ENCODE peak calls at places on chromosomes 3 and 15, in four cellular contexts. One of them, this sample, is unnamed. For H3K27me3, the result is how much of the 10 kb centered on the place peaks cover.

GRCh38 chr3:52493232-52494017 is 1.7 kb upstream of the STAB1 start:
- DNase-seq in body of pancreas: no peak
- DNase-seq in stomach: no peak
- DNase-seq in heart left ventricle: no peak
- DNase-seq in this sample: no peak

GRCh38 chr3:160444411-160444810 is 5.2 kb downstream of the TRIM59 start:
- DNase-seq in stomach: no peak
- DNase-seq in heart left ventricle: no peak
- DNase-seq in body of pancreas: no peak
- DNase-seq in this sample: no peak

GRCh38 chr3:52245322-52246263 is at the start of gene PPM1M:
- DNase-seq in body of pancreas: peak
- DNase-seq in stomach: peak
- DNase-seq in heart left ventricle: peak
- DNase-seq in this sample: peak

GRCh38 chr15:63575312-63575711 is 21.9 kb upstream of the FBXL22 start:
- DNase-seq in stomach: no peak
- DNase-seq in body of pancreas: no peak
- DNase-seq in heart left ventricle: no peak
- DNase-seq in this sample: no peak

GRCh38 chr15:92809880-92810361 is 90.2 kb upstream of the CHD2 start:
- DNase-seq in stomach: no peak
- DNase-seq in heart left ventricle: no peak
- DNase-seq in body of pancreas: peak
- DNase-seq in this sample: no peak

GRCh38 chr15:101293122-101293521 is 1.9 kb downstream of the SNRPA1 start:
- DNase-seq in body of pancreas: no peak
- DNase-seq in stomach: no peak
- DNase-seq in heart left ventricle: no peak
- DNase-seq in this sample: no peak

GRCh38 chr3:197599089-197599765 is 43.5 kb upstream of the BDH1 start:
- DNase-seq in body of pancreas: peak
- DNase-seq in heart left ventricle: peak
- DNase-seq in stomach: peak
- DNase-seq in this sample: no peak

GRCh38 chr3:186254676-186255665 is 107.1 kb downstream of the DGKG start:
- DNase-seq in stomach: no peak
- DNase-seq in heart left ventricle: no peak
- DNase-seq in body of pancreas: no peak
- DNase-seq in this sample: no peak

GRCh38 chr3:149382091-149382467 is 4.6 kb upstream of the TM4SF1 start:
- DNase-seq in body of pancreas: no peak
- DNase-seq in stomach: no peak
- DNase-seq in heart left ventricle: no peak
- DNase-seq in this sample: no peak

GRCh38 chr3:126287536-126288181 is 69.5 kb downstream of the KLF15 start:
- DNase-seq in heart left ventricle: peak
- DNase-seq in body of pancreas: peak
- DNase-seq in stomach: peak
- DNase-seq in this sample: peak

GRCh38 chr3:16842710-16843270 is 42.0 kb upstream of the PLCL2 start:
- DNase-seq in body of pancreas: no peak
- DNase-seq in stomach: no peak
- DNase-seq in heart left ventricle: no peak
- DNase-seq in this sample: no peak

GRCh38 chr3:39287216-39287858 is 7.5 kb upstream of the CX3CR1 start:
- DNase-seq in heart left ventricle: no peak
- DNase-seq in body of pancreas: no peak
- DNase-seq in stomach: no peak
- DNase-seq in this sample: no peak

GRCh38 chr15:101123222-101123910 is 128.5 kb downstream of the CHSY1 start:
- DNase-seq in stomach: no peak
- DNase-seq in body of pancreas: no peak
- DNase-seq in heart left ventricle: no peak
- DNase-seq in this sample: no peak

GRCh38 chr3:64224826-64225606 is at the start of gene PRICKLE2:
- DNase-seq in stomach: peak
- DNase-seq in body of pancreas: peak
- DNase-seq in heart left ventricle: peak
- DNase-seq in this sample: peak

GRCh38 chr3:156211583-156211982 is 91.2 kb downstream of the KCNAB1 start:
- DNase-seq in heart left ventricle: no peak
- DNase-seq in body of pancreas: no peak
- DNase-seq in stomach: no peak
- DNase-seq in this sample: no peak

GRCh38 chr15:45134682-45135604 is 5.1 kb downstream of the DUOX1 start:
- DNase-seq in stomach: peak
- DNase-seq in heart left ventricle: no peak
- DNase-seq in body of pancreas: peak
- DNase-seq in this sample: peak

GRCh38 chr3:146274833-146275232 is 23.9 kb upstream of the PLSCR4 start:
- DNase-seq in body of pancreas: no peak
- DNase-seq in stomach: no peak
- DNase-seq in heart left ventricle: no peak
- DNase-seq in this sample: no peak

GRCh38 chr3:124014366-124014942 is 22.5 kb upstream of the ROPN1 start:
- DNase-seq in body of pancreas: no peak
- DNase-seq in heart left ventricle: no peak
- DNase-seq in stomach: no peak
- DNase-seq in this sample: no peak

GRCh38 chr15:85423256-85423655 is 42.9 kb downstream of the AKAP13 start:
- DNase-seq in body of pancreas: no peak
- DNase-seq in stomach: no peak
- DNase-seq in heart left ventricle: no peak
- DNase-seq in this sample: no peak

GRCh38 chr3:57852896-57853295 is 96.8 kb downstream of the SLMAP start:
- DNase-seq in stomach: no peak
- DNase-seq in heart left ventricle: no peak
- DNase-seq in body of pancreas: no peak
- DNase-seq in this sample: no peak

GRCh38 chr15:63396546-63396939 is 14.9 kb upstream of the CA12 start:
- DNase-seq in body of pancreas: no peak
- DNase-seq in heart left ventricle: no peak
- DNase-seq in stomach: no peak
- DNase-seq in this sample: no peak

GRCh38 chr3:42476225-42477160 is 25.9 kb upstream of the VIPR1 start:
- DNase-seq in body of pancreas: peak
- DNase-seq in heart left ventricle: no peak
- DNase-seq in stomach: peak
- DNase-seq in this sample: no peak

GRCh38 chr3:66469220-66469640 is 31.6 kb downstream of the LRIG1 start:
- DNase-seq in body of pancreas: no peak
- DNase-seq in heart left ventricle: no peak
- DNase-seq in stomach: no peak
- DNase-seq in this sample: no peak

GRCh38 chr15:62307551-62307950 is 142.5 kb upstream of the C2CD4B start:
- DNase-seq in body of pancreas: no peak
- DNase-seq in stomach: no peak
- DNase-seq in heart left ventricle: no peak
- DNase-seq in this sample: no peak

GRCh38 chr3:24012589-24013257 is 67.6 kb downstream of the NR1D2 start:
- DNase-seq in body of pancreas: no peak
- DNase-seq in heart left ventricle: no peak
- DNase-seq in stomach: no peak
- DNase-seq in this sample: no peak

GRCh38 chr15:45199136-45199810 is 11.5 kb upstream of the SHF start:
- DNase-seq in stomach: no peak
- DNase-seq in body of pancreas: no peak
- DNase-seq in heart left ventricle: no peak
- DNase-seq in this sample: no peak

GRCh38 chr3:36827133-36827532 is 62.8 kb upstream of the DCLK3 start:
- DNase-seq in body of pancreas: no peak
- DNase-seq in stomach: no peak
- DNase-seq in heart left ventricle: no peak
- DNase-seq in this sample: no peak

GRCh38 chr15:74545776-74546656 is 5.0 kb downstream of the ARID3B start:
- DNase-seq in heart left ventricle: peak
- DNase-seq in stomach: peak
- DNase-seq in body of pancreas: peak
- DNase-seq in this sample: peak
- H3K4me3 ChIP-seq in heart left ventricle: no peak
- H3K4me3 ChIP-seq in stomach: peak
- H3K4me3 ChIP-seq in body of pancreas: no peak
- H3K4me3 ChIP-seq in this sample: no peak

GRCh38 chr3:154615451-154615850 is 185.5 kb upstream of the GPR149 start:
- DNase-seq in stomach: no peak
- DNase-seq in heart left ventricle: no peak
- DNase-seq in body of pancreas: no peak
- DNase-seq in this sample: peak

GRCh38 chr3:154616298-154616697 is 186.3 kb upstream of the GPR149 start:
- DNase-seq in heart left ventricle: no peak
- DNase-seq in stomach: no peak
- DNase-seq in body of pancreas: no peak
- DNase-seq in this sample: peak

DNA sequence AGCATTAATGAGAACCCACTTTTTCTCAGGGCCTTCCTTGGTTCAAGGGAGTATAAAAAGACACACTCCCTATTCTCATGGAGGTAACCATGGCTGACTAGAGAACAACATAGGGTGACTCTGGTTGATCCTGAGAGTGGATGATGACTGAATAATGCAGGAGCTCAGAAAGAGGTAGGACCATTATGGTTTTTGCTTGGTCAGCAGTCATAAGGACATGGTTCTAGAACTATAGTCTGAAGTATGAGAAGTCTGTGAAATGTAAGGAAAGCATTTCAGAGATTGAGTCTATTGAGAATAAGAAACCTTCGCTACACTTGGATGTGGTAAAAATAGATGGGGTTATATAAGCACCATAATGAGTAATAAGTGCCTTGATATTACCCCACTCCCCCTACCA is 184.1 kb upstream of the GPR149 start:
- DNase-seq in stomach: no peak
- DNase-seq in heart left ventricle: no peak
- DNase-seq in body of pancreas: no peak
- DNase-seq in this sample: no peak
- H3K27me3 ChIP-seq in stomach: under half
- H3K27me3 ChIP-seq in heart left ventricle: under half
- H3K27me3 ChIP-seq in body of pancreas: under half
- H3K27me3 ChIP-seq in this sample: under half

DNA sequence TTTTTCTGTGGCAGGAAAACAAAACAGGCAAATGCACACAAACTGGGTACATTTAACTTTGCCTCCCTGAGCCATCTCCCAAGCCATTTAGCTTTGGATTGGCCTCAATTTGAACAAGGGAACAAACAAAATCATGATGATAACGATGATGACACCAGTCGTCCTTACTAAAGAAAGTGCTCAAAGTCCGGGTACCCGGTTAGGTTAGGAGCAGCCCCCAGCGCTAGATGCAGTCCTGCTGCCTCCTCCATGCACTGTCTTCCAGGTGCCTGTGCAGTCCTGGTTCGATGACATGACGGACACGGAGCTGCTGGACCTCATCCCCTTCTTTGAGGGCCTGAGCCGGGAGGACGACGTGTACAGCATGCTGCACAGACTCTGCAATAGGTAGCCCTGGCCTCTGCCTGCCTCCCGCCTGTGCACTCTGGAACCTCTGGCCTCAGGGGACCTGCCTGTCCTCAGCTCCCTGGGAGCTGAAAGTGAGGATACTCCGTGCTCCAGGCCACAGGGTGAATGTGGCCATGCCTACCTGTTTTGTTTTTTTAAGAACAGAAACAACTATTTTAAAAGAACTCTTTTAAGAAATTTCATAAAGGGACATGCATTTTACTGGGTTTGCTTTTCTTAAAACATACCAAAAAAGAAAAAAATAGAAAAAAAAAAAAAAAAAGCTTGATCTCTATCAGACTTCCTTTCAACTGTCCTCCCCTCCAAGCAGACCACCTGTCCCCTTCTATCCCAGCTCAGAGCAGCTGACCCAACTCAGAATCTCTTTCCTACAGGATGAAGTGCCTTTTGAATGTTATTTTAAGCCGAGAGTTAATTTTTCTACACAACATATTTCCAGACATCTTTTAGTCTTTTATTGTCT is 9.9 kb upstream of the VILL start:
- DNase-seq in stomach: no peak
- DNase-seq in heart left ventricle: no peak
- DNase-seq in body of pancreas: no peak
- DNase-seq in this sample: peak
- H3K4me3 ChIP-seq in stomach: no peak
- H3K4me3 ChIP-seq in heart left ventricle: no peak
- H3K4me3 ChIP-seq in body of pancreas: no peak
- H3K4me3 ChIP-seq in this sample: no peak

DNA sequence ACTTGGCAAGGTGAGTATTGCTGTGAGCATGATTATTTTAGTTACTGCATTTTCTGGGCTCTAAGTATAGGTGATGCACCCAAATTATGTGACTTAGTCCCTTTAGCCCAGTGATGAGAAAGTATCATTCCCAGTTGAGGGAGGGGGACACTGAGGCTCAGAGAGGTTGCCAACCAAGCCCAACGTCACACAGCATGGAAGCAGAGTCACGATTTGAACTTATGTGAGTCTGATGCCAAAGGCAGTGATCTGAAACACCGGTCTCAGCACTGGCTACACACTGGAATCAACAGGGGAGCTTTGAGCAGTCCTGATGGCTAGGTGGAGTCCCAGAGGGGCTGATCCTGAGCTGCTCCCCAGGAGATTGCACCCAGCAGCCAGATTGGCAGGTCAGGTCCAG is 39.5 kb upstream of the SLC6A6 start:
- DNase-seq in heart left ventricle: no peak
- DNase-seq in body of pancreas: no peak
- DNase-seq in stomach: no peak
- DNase-seq in this sample: no peak
- H3K27me3 ChIP-seq in heart left ventricle: under half
- H3K27me3 ChIP-seq in body of pancreas: under half
- H3K27me3 ChIP-seq in stomach: under half
- H3K27me3 ChIP-seq in this sample: under half